ENCODE peak calls at places on chromosome 20, in eight cellular contexts. K, R, C, B, F, Q, J and S are unnamed samples.

GRCh38 chr20:16308754-16309153 is 264.5 kb downstream of the KIF16B start:
- DNase-seq in C (no peak), Q (no peak), J (no peak), B (no peak), R (no peak), K (peak; percentile 46), F (no peak), S (no peak)

GRCh38 chr20:53692465-53693067 is 98.9 kb upstream of the ZNF217 start:
- DNase-seq in R (peak; percentile 20), F (no peak), B (no peak), K (peak; percentile 86), C (no peak), J (peak; percentile 71), Q (no peak), S (peak; percentile 92)

GRCh38 chr20:44532981-44533331 is 11.1 kb upstream of the SERINC3 start:
- DNase-seq in F (no peak), B (no peak), Q (no peak), C (no peak), J (no peak), R (no peak), K (peak; percentile 58), S (no peak)

GRCh38 chr20:4956200-4956810 is 45.0 kb downstream of the SLC23A2 start:
- DNase-seq in C (no peak), R (peak; percentile 5), F (no peak), B (peak; percentile 81), Q (no peak), K (peak; percentile 75), J (no peak), S (no peak)

GRCh38 chr20:40993794-40994540 is 34.7 kb upstream of the TOP1 start:
- DNase-seq in C (no peak), R (no peak), F (no peak), B (no peak), J (no peak), Q (no peak), K (peak; percentile 57), S (no peak)

GRCh38 chr20:10949930-10950783 is 276.4 kb upstream of the JAG1 start:
- DNase-seq in Q (no peak), B (no peak), R (no peak), C (no peak), K (no peak), F (no peak), J (no peak), S (no peak)

GRCh38 chr20:17557675-17558006 is 12.2 kb upstream of the DSTN start:
- DNase-seq in F (no peak), B (no peak), K (peak; percentile 94), Q (no peak), J (no peak), R (no peak), C (no peak), S (peak; percentile 52)

GRCh38 chr20:43558412-43559146 is at the start of gene SGK2:
- DNase-seq in K (peak; percentile 43), F (peak; percentile 54), Q (no peak), B (no peak), J (peak; percentile 47), R (peak; percentile 72), C (no peak), S (peak; percentile 27)

DNA sequence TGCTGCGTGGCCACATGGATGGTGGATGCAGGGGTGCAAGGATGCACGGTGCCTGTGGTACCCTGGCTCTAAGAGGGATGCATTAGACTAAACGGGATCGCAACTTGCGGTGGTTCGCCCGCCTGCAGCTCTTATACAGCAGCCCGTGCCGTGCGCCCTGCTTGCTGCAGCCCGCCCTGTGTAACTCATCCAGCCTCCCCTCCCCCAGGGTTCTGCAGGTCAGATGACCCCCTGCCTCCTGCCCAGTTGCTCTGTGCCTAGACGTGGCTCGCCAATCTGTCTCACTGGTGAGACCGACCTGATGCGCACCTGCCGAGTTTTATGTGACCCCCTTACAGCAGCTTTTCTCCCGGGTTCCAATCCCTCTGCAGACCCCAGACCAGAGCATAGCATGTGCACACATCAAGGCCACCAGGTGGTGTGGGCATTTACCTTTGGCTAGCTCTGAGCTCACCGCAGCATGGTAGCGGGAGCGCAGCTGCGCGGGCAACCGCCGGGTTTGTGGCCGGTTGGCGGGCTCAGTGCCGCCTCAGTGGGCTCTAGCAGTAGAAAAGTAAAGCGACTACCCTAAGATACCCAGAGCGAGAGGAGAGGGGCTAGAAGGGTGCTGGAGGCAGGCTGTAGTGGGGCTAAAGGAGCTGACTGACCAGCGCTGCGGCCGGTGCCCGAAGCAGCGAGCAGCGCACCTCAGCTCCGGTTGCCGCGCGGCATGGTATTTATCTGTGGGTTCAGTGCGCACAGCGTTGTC is 693 bp upstream of the GNAS-AS1 start:
- DNase-seq in B (peak; percentile 71), R (no peak), Q (no peak), J (no peak), F (no peak), K (no peak), C (no peak), S (no peak)
- H3K4me3 ChIP-seq in B (peak overlapping the region; percentile 90), R (no peak overlapping the region), Q (peak overlapping the region; percentile 55), J (peak overlapping the region; percentile 41), F (peak overlapping the region; percentile 27), K (peak overlapping the region; percentile 88), C (peak overlapping the region; percentile 61), S (peak overlapping the region; percentile 54)

DNA sequence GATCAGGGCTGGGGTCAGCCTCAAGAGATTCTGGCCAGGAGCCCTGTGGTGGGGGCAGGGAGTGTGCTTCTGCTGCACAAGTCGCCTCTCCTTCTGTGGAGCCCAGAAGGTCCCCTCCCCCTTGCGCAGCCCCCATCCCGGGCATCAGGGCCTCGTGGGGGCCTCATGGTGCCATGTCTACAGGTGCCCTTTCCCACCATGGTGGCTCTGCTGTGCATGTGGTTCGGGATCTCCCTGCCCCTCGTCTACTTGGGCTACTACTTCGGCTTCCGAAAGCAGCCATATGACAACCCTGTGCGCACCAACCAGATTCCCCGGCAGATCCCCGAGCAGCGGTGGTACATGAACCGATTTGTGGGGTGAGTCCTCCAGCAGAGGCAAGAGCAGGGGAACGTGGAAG is 48.1 kb downstream of the TM9SF4 start:
- DNase-seq in Q (no peak), F (no peak), J (peak; percentile 51), C (no peak), R (no peak), B (no peak), K (no peak), S (no peak)
- H3K36me3 ChIP-seq in Q (peaks cover 47% of the 10 kb centered on the region), F (peaks cover 78% of the 10 kb centered on the region), J (peaks cover 63% of the 10 kb centered on the region), C (no peaks in the 10 kb centered on the region), R (no peaks in the 10 kb centered on the region), B (peaks cover 57% of the 10 kb centered on the region), K (peaks cover 64% of the 10 kb centered on the region), S (peaks cover 60% of the 10 kb centered on the region)

GRCh38 chr20:23601715-23602114 is 4.0 kb downstream of the CST9 start:
- DNase-seq in K (no peak), F (no peak), B (no peak), Q (no peak), R (no peak), C (no peak), J (no peak), S (no peak)

GRCh38 chr20:23605867-23606651 is at the start of gene CST9:
- DNase-seq in C (no peak), K (no peak), Q (no peak), F (no peak), J (no peak), R (no peak), B (no peak), S (no peak)

GRCh38 chr20:23603321-23603720 is 2.4 kb downstream of the CST9 start:
- DNase-seq in F (no peak), J (no peak), K (no peak), B (no peak), Q (no peak), R (no peak), C (no peak), S (no peak)

GRCh38 chr20:23602261-23602660 is 3.5 kb downstream of the CST9 start:
- DNase-seq in R (no peak), Q (no peak), K (no peak), J (no peak), C (no peak), F (no peak), B (no peak), S (no peak)

DNA sequence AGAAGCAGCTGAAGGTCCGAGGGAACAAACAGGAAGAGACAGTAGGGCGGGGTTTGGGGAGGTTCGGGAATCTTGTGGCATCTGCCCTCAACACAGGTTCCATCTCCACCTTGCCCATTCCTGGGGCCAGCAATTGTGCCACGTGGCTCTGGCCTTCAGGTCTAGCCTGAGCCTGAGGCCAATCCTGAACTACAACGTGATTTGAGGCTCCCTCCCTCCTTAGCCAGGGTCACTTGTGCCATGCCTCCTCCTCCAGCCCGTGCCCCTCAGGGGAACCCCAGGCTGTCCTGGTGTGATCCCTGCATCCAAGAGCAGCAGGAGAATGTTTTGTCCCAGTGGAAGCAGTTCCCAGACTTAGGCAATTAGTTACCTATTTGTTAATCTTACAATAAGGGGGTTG is 3.0 kb downstream of the CST9 start:
- DNase-seq in C (no peak), J (no peak), Q (no peak), F (no peak), R (no peak), K (no peak), B (no peak), S (no peak)
- H3K27me3 ChIP-seq in C (no peaks in the 10 kb centered on the region), J (no peaks in the 10 kb centered on the region), Q (no peaks in the 10 kb centered on the region), F (no peaks in the 10 kb centered on the region), R (no peaks in the 10 kb centered on the region), K (peaks cover 20% of the 10 kb centered on the region), B (no peaks in the 10 kb centered on the region), S (no peaks in the 10 kb centered on the region)

GRCh38 chr20:51412991-51413471 is 129.5 kb downstream of the NFATC2 start:
- DNase-seq in B (no peak), F (no peak), J (no peak), R (no peak), K (no peak), C (no peak), Q (no peak), S (no peak)

GRCh38 chr20:51410586-51411325 is 131.8 kb downstream of the NFATC2 start:
- DNase-seq in B (no peak), K (no peak), C (no peak), F (no peak), R (no peak), J (no peak), Q (no peak), S (no peak)

GRCh38 chr20:51411867-51412266 is 130.7 kb downstream of the NFATC2 start:
- DNase-seq in J (no peak), R (no peak), Q (no peak), F (no peak), C (no peak), K (no peak), B (peak; percentile 29), S (no peak)

GRCh38 chr20:51413753-51414323 is 128.7 kb downstream of the NFATC2 start:
- DNase-seq in J (no peak), C (no peak), K (no peak), F (no peak), B (no peak), Q (no peak), R (no peak), S (no peak)

DNA sequence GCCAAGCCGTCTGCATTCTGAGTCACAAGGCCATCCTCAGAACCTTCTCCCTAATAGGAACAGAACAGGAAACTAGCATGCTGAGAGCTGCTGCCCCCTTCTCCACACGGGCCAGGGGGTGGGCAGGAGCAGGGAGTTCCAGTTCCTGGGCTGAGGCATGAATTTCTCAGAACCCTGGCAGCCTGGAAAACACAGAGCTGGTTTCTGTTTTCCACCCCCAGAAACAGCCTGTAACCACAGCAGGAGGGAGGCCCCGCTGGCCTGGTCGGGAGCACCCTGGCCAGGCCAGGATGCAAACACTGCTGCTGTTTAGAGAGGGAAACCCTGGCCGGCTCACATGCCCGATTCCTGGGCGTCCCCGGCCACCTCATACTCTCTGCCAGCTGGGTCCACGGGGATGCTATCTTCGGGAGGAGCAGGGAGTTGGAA is 130.2 kb downstream of the NFATC2 start:
- DNase-seq in F (no peak), B (no peak), J (no peak), Q (no peak), R (no peak), K (peak; percentile 52), C (no peak), S (peak; percentile 66)
- H3K4me3 ChIP-seq in F (no peak overlapping the region), B (no peak overlapping the region), J (no peak overlapping the region), Q (no peak overlapping the region), R (no peak overlapping the region), K (no peak overlapping the region), C (no peak overlapping the region), S (no peak overlapping the region)